ENCODE peak calls at places on chromosomes 7 and 10, in six cellular contexts. U, A, P, G, T and D are unnamed samples.

GRCh38 chr10:13921941-13922340 is 335.2 kb downstream of the PRPF18 start:
- DNase-seq in U (no peak), A (no peak), P (no peak), G (no peak), T (no peak), D (no peak)

GRCh38 chr10:5996696-5997095 is 19.4 kb upstream of the IL15RA start:
- DNase-seq in U (no peak), A (no peak), P (no peak), G (no peak), T (no peak), D (no peak)

GRCh38 chr10:106107711-106108110 is 1056.8 kb downstream of the SORCS1 start:
- DNase-seq in U (no peak), A (no peak), P (no peak), G (no peak), T (no peak), D (no peak)

GRCh38 chr10:79196470-79197461 is 128.0 kb downstream of the ZMIZ1 start:
- DNase-seq in U (peak), A (no peak), P (peak), G (peak), T (peak), D (peak)

GRCh38 chr10:132652936-132653590 is 115.5 kb downstream of the INPP5A start:
- DNase-seq in U (no peak), A (no peak), P (no peak), G (no peak), T (no peak), D (no peak)

GRCh38 chr7:1986366-1987083 is 246.2 kb downstream of the MAD1L1 start:
- DNase-seq in U (no peak), A (no peak), P (no peak), G (no peak), T (no peak), D (no peak)

GRCh38 chr10:123536176-123536845 is 129.8 kb upstream of the GPR26 start:
- DNase-seq in U (no peak), A (no peak), P (no peak), G (no peak), T (no peak), D (no peak)

GRCh38 chr7:37315752-37316711 is 132.6 kb downstream of the ELMO1 start:
- DNase-seq in U (no peak), A (no peak), P (no peak), G (no peak), T (no peak), D (no peak)

GRCh38 chr10:35413985-35414861 is 77.9 kb downstream of the CCNY start:
- DNase-seq in U (no peak), A (no peak), P (peak), G (no peak), T (peak), D (no peak)

GRCh38 chr7:140062118-140062527 is 628 bp downstream of the PARP12 start:
- DNase-seq in U (no peak), A (no peak), P (no peak), G (no peak), T (peak), D (no peak)

GRCh38 chr7:124764847-124765400 is 668 bp downstream of the GPR37 start:
- DNase-seq in U (peak), A (no peak), P (no peak), G (peak), T (no peak), D (no peak)

GRCh38 chr10:52566471-52567246 is 205.9 kb downstream of the MBL2 start:
- DNase-seq in U (peak), A (no peak), P (peak), G (peak), T (no peak), D (peak)

GRCh38 chr7:91598791-91599190 is 281.7 kb downstream of the MTERF1 start:
- DNase-seq in U (no peak), A (no peak), P (no peak), G (no peak), T (no peak), D (no peak)

GRCh38 chr10:49632406-49633317 is 18.8 kb downstream of the CHAT start:
- DNase-seq in U (no peak), A (no peak), P (no peak), G (no peak), T (no peak), D (peak)

GRCh38 chr10:80154978-80155695 is 22.6 kb downstream of the PLAC9 start:
- DNase-seq in U (no peak), A (no peak), P (no peak), G (no peak), T (no peak), D (no peak)

DNA sequence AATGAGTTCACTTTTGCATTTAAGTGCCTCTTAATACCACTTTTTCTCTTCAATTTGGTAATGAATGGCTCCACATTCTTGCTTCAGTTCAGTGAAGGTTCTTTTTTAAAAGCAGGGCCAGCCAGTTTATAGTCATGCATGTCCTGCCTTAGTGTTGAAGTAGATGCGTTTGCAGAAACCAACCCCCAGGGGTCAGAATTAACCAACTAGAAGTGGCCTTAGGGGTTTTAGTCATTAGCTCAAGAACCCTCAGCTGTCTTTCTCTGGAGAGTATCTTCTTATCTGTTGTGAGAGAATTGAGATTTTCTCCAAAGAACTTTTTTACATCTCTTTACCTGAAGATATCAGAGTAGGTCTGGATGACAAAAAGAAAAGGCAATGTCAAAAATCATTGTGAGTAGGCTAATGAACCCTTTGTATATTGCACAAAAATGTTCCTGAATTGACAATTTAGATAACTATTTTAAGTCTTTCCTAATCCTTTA is 82.2 kb downstream of the PIK3CG start:
- DNase-seq in U (peak), A (no peak), P (peak), G (peak), T (peak), D (peak)
- TF ChIP-seq REST in U (no peak), A (no peak), P (no peak), G (no peak), T (no peak), D (no peak)

GRCh38 chr10:115773832-115774231 is 499.2 kb downstream of the GFRA1 start:
- DNase-seq in U (no peak), A (no peak), P (no peak), G (no peak), T (no peak), D (no peak)

GRCh38 chr10:115772606-115773005 is 500.4 kb downstream of the GFRA1 start:
- DNase-seq in U (no peak), A (no peak), P (no peak), G (peak), T (no peak), D (no peak)

GRCh38 chr10:115777646-115778045 is 495.4 kb downstream of the GFRA1 start:
- DNase-seq in U (no peak), A (no peak), P (no peak), G (no peak), T (no peak), D (no peak)

GRCh38 chr10:115774721-115775120 is 498.3 kb downstream of the GFRA1 start:
- DNase-seq in U (no peak), A (no peak), P (no peak), G (no peak), T (no peak), D (no peak)

GRCh38 chr10:115771755-115772154 is 501.3 kb downstream of the GFRA1 start:
- DNase-seq in U (no peak), A (no peak), P (no peak), G (no peak), T (no peak), D (no peak)
- TF ChIP-seq RAD21 in U (no peak), A (no peak), P (no peak), G (no peak), T (no peak), D (no peak)

GRCh38 chr10:66943590-66943989 is 17.8 kb downstream of the LRRTM3 start:
- DNase-seq in U (no peak), A (no peak), P (no peak), G (no peak), T (no peak), D (no peak)

GRCh38 chr10:66941491-66941890 is 15.7 kb downstream of the LRRTM3 start:
- DNase-seq in U (no peak), A (no peak), P (no peak), G (no peak), T (no peak), D (no peak)

GRCh38 chr10:66942407-66942806 is 16.6 kb downstream of the LRRTM3 start:
- DNase-seq in U (no peak), A (no peak), P (no peak), G (no peak), T (no peak), D (no peak)

GRCh38 chr10:66940950-66941349 is 15.1 kb downstream of the LRRTM3 start:
- DNase-seq in U (no peak), A (no peak), P (no peak), G (no peak), T (no peak), D (no peak)
- H3K4me2 ChIP-seq in U (no peak), A (no peak), P (no peak), G (no peak), T (no peak), D (no peak)

GRCh38 chr7:47447621-47448349 is 134.1 kb downstream of the TNS3 start:
- DNase-seq in U (no peak), A (no peak), P (no peak), G (no peak), T (no peak), D (no peak)

GRCh38 chr7:47451851-47452205 is 130.1 kb downstream of the TNS3 start:
- DNase-seq in U (no peak), A (no peak), P (no peak), G (no peak), T (no peak), D (no peak)

GRCh38 chr7:47452295-47452694 is 129.6 kb downstream of the TNS3 start:
- DNase-seq in U (peak), A (no peak), P (no peak), G (no peak), T (no peak), D (no peak)

GRCh38 chr7:47448971-47449370 is 132.9 kb downstream of the TNS3 start:
- DNase-seq in U (no peak), A (no peak), P (no peak), G (no peak), T (no peak), D (no peak)

DNA sequence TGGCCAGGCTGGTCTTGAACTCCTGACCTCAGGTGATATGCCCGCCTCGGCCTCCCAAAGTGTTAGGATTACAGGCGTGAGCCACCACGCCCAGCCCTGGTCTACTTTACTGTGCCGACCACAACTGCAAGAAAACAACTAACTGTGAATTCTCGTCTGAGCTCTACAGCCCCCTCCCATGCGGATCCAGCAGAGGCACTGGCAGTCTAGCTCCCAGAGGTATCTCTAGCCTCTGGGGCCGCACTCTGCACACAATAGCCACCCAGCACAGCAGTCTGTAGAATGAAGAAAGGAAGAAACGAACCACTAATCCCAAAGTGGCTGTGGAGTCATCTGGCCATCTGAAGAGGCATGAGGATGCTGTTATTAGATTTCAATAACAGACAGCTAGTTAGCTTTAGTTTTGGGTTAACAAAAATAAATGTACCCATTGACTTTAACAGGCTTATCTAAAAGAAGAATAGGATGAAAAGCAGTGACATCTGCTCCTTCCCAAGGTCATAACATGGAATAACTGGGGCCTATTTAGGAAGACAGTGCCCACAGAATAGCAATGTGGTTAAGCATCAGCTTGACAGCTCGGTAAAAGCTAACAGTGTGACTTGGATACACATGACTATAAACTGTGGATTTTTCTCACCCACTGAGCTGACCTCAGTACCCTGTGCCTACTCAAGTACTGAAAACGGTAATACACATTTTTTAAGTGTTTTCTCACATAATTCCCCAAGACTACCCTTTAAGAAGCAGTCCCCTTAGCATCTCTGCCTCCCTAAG is 131.9 kb downstream of the TNS3 start:
- DNase-seq in U (no peak), A (no peak), P (no peak), G (no peak), T (no peak), D (no peak)
- TF ChIP-seq REST in U (no peak), A (no peak), P (no peak), G (no peak), T (no peak), D (no peak)

GRCh38 chr7:34043461-34044318 is 138.4 kb downstream of the BMPER start:
- DNase-seq in U (no peak), A (no peak), P (no peak), G (no peak), T (no peak), D (no peak)

GRCh38 chr7:34044319-34044643 is 138.9 kb downstream of the BMPER start:
- DNase-seq in U (no peak), A (no peak), P (no peak), G (no peak), T (no peak), D (no peak)

GRCh38 chr7:34044734-34045353 is 139.5 kb downstream of the BMPER start:
- DNase-seq in U (no peak), A (no peak), P (no peak), G (no peak), T (no peak), D (no peak)

DNA sequence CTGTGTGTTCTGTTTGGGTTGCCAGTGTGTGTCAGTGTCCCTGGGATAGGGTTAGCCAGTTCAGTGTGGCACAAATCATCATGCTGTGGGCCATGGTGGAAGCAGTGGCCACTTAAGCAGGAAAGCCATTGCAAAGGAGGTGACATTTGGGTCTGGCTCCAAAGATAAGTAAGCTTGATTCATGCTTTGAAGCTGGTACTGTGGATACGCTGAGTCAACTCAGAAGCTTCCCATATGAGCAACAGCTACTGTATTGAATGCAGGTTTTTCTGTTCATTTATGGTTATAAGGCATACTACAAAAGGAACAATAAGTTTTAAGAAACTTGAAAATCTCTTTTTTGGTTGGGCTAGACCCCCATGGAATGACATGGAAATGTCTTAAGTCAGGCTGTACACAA is 143.1 kb downstream of the BMPER start:
- DNase-seq in U (no peak), A (no peak), P (no peak), G (no peak), T (no peak), D (no peak)
- TF ChIP-seq RAD21 in U (no peak), A (no peak), P (no peak), G (no peak), T (no peak), D (no peak)

DNA sequence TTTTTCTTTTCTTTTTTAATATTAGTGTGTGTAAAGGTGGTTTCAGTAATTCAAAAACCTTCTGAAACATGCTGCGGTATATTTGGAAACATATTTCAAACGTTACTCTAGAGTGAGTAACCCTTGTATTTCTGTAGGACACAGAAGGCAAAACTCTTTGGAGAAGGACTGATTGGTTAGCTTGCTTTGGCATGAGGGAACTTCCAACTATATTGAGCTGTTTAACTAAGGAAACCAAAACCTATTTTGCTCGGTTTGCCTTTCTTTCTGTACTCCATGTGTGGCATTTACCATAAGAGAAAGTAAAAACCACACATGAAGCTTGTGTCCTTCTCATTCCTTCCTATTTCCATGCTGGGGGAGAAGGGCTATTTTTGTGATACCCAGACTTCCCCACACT is 149.8 kb downstream of the DYNC1I1 start:
- DNase-seq in U (no peak), A (no peak), P (no peak), G (no peak), T (no peak), D (no peak)
- H3K4me2 ChIP-seq in U (no peak), A (no peak), P (no peak), G (no peak), T (no peak), D (no peak)